ENCODE peak calls at places on chromosomes 2 and 18, in eight cellular contexts. Q is astrocyte of the spinal cord; R is NCI-H187; V is upper lobe of right lung; H is DMS53; T is CD4-positive, alpha-beta T cell; W is germinal center; J is iPS-NIHi11. L is an unnamed sample.

GRCh38 chr2:39486071-39486470 is 49.0 kb upstream of the MAP4K3 start:
- DNase-seq in J (no peak), H (no peak), V (no peak), R (no peak), Q (no peak), T (no peak), W (no peak), L (no peak)

GRCh38 chr2:196101325-196101981 is 32.8 kb upstream of the DNAH7 start:
- DNase-seq in R (no peak), H (no peak), T (no peak), V (no peak), W (peak), Q (peak), J (no peak), L (no peak)

GRCh38 chr2:66717973-66718372 is 283.0 kb downstream of the MEIS1 start:
- DNase-seq in R (no peak), V (no peak), Q (no peak), W (no peak), T (no peak), J (no peak), H (no peak), L (no peak)

GRCh38 chr18:79982736-79983135 is 5.6 kb downstream of the TXNL4A start:
- DNase-seq in V (no peak), Q (no peak), R (no peak), H (peak), W (no peak), T (no peak), J (no peak), L (peak)

GRCh38 chr2:30655211-30655610 is 152.0 kb downstream of the CAPN13 start:
- DNase-seq in W (no peak), V (no peak), Q (no peak), T (no peak), J (no peak), H (no peak), R (no peak), L (no peak)

GRCh38 chr2:149077861-149078260 is 39.4 kb downstream of the LYPD6B start:
- DNase-seq in J (no peak), R (no peak), V (no peak), T (no peak), H (no peak), W (no peak), Q (no peak), L (no peak)

GRCh38 chr18:30175621-30176225 is 866.8 kb downstream of the DSC3 start:
- DNase-seq in H (peak), Q (no peak), R (no peak), V (no peak), J (no peak), W (no peak), T (no peak), L (no peak)

GRCh38 chr18:12861637-12862036 is 22.4 kb downstream of the PTPN2 start:
- DNase-seq in T (no peak), H (peak), V (no peak), R (no peak), W (no peak), J (no peak), Q (no peak), L (no peak)

GRCh38 chr2:28387082-28387960 is 5.3 kb upstream of the FOSL2 start:
- DNase-seq in R (no peak), Q (peak), H (no peak), W (no peak), T (no peak), J (no peak), V (no peak), L (no peak)

GRCh38 chr18:22223263-22223960 is 54.0 kb downstream of the GATA6 start:
- DNase-seq in V (peak), W (no peak), R (no peak), Q (peak), H (peak), T (no peak), J (peak), L (no peak)

GRCh38 chr18:21742323-21742687 is 1.7 kb downstream of the MIB1 start:
- DNase-seq in Q (no peak), V (no peak), R (no peak), J (no peak), W (no peak), H (no peak), T (no peak), L (peak)

GRCh38 chr2:108944601-108945241 is 44.3 kb downstream of the EDAR start:
- DNase-seq in T (no peak), V (no peak), R (no peak), J (peak), Q (no peak), W (no peak), H (peak), L (no peak)

GRCh38 chr2:223674998-223675609 is 72.9 kb upstream of the SCG2 start:
- DNase-seq in H (peak), Q (peak), W (no peak), V (no peak), R (no peak), J (peak), T (no peak), L (no peak)

GRCh38 chr2:120915670-120916069 is 180.0 kb downstream of the GLI2 start:
- DNase-seq in Q (no peak), T (no peak), V (no peak), R (no peak), J (no peak), W (no peak), H (no peak), L (no peak)

GRCh38 chr2:44578401-44579135 is 216.8 kb downstream of the CAMKMT start:
- DNase-seq in T (no peak), Q (peak), V (no peak), R (no peak), J (no peak), H (no peak), W (peak), L (no peak)

GRCh38 chr2:70073493-70073892 is 13.8 kb upstream of the PCBP1 start:
- DNase-seq in R (no peak), J (no peak), Q (peak), W (no peak), T (no peak), V (no peak), H (no peak), L (no peak)

GRCh38 chr2:19355931-19356544 is 2.4 kb downstream of the OSR1 start:
- DNase-seq in R (no peak), T (no peak), V (no peak), J (no peak), Q (peak), W (no peak), H (no peak), L (no peak)

GRCh38 chr2:86492057-86492456 is 50.9 kb downstream of the KDM3A start:
- DNase-seq in R (no peak), H (peak), Q (no peak), W (no peak), V (no peak), J (no peak), T (no peak), L (no peak)

GRCh38 chr2:147247749-147248148 is 597.1 kb upstream of the ACVR2A start:
- DNase-seq in H (no peak), W (no peak), J (no peak), Q (no peak), R (no peak), V (no peak), T (no peak), L (no peak)

GRCh38 chr2:239830066-239830717 is 194.9 kb downstream of the NDUFA10 start:
- DNase-seq in J (no peak), R (no peak), V (peak), Q (no peak), T (no peak), H (no peak), W (no peak), L (no peak)

GRCh38 chr2:239110595-239111048 is 262.7 kb downstream of the TWIST2 start:
- DNase-seq in Q (no peak), T (no peak), R (no peak), H (peak), W (no peak), V (no peak), J (no peak), L (no peak)

GRCh38 chr18:74994502-74995403 is 214.2 kb downstream of the PTGR3 start:
- DNase-seq in R (no peak), W (peak), T (no peak), Q (peak), J (no peak), V (no peak), H (peak), L (no peak)

GRCh38 chr2:196113061-196113974 is 44.7 kb upstream of the DNAH7 start:
- DNase-seq in V (no peak), H (peak), R (no peak), W (no peak), Q (peak), J (no peak), T (no peak), L (no peak)

GRCh38 chr2:205800804-205801203 is 118.5 kb downstream of the NRP2 start:
- DNase-seq in T (no peak), R (no peak), H (peak), Q (peak), W (no peak), V (no peak), J (no peak), L (no peak)

GRCh38 chr2:19746137-19746585 is 155.6 kb downstream of the TTC32 start:
- DNase-seq in Q (no peak), V (no peak), H (no peak), R (no peak), W (no peak), J (no peak), T (no peak), L (no peak)

GRCh38 chr18:10322408-10322807 is 132.0 kb upstream of the APCDD1 start:
- DNase-seq in V (no peak), J (no peak), H (no peak), Q (no peak), W (no peak), T (no peak), R (no peak), L (no peak)

GRCh38 chr2:179525340-179525739 is 260.7 kb upstream of the SESTD1 start:
- DNase-seq in T (no peak), Q (no peak), R (no peak), W (no peak), J (no peak), V (no peak), H (no peak), L (no peak)

GRCh38 chr2:240687741-240688562 is 3.7 kb upstream of the AQP12A start:
- DNase-seq in V (peak), T (no peak), R (no peak), H (no peak), J (no peak), Q (no peak), W (no peak), L (no peak)

GRCh38 chr2:20925265-20925889 is 102.5 kb upstream of the LDAH start:
- DNase-seq in T (no peak), V (no peak), J (peak), Q (no peak), W (no peak), R (no peak), H (no peak), L (no peak)

GRCh38 chr18:49911414-49911813 is 98.1 kb upstream of the ACAA2 start:
- DNase-seq in T (no peak), H (peak), W (no peak), R (peak), Q (no peak), J (no peak), V (no peak), L (no peak)

GRCh38 chr2:205972113-205972512 is 113.9 kb downstream of the INO80D start:
- DNase-seq in R (no peak), J (no peak), Q (peak), W (no peak), H (peak), V (no peak), T (no peak), L (no peak)

GRCh38 chr18:50870138-50870845 is 8.6 kb upstream of the ME2 start:
- DNase-seq in J (no peak), T (no peak), V (peak), W (no peak), R (no peak), H (peak), Q (peak), L (no peak)

GRCh38 chr2:150076281-150076680 is 411.2 kb downstream of the RND3 start:
- DNase-seq in W (no peak), H (no peak), J (no peak), Q (peak), R (no peak), T (no peak), V (no peak), L (no peak)

GRCh38 chr2:162430323-162430722 is 86.4 kb downstream of the GCA start:
- DNase-seq in V (no peak), J (no peak), H (peak), Q (peak), R (no peak), T (no peak), W (no peak), L (no peak)

GRCh38 chr2:236282406-236282805 is 18.2 kb upstream of the ASB18 start:
- DNase-seq in T (no peak), W (no peak), Q (no peak), R (no peak), V (no peak), H (no peak), J (no peak), L (no peak)

GRCh38 chr18:53984021-53984420 is 240.4 kb downstream of the MBD2 start:
- DNase-seq in V (no peak), H (no peak), Q (peak), T (no peak), W (no peak), J (no peak), R (no peak), L (no peak)

L was measured in CD4-positive, CD25-positive, alpha-beta regulatory T cell.